ENCODE peak calls at places on chromosomes 12 and 14, in seven cellular contexts. T is pons; V is SW480; P is iPS DF 6.9; C is stimulated activated CD8-positive, alpha-beta memory T cell treated with anti-CD3 and anti-CD28 coated beads, Interleukin-15, amount 100 ng/mL, for 48 hours; A is left cardiac atrium; F is stimulated activated CD4-positive, alpha-beta T cell treated with anti-CD3 and anti-CD28 coated beads, Interleukin-2, amount 100 ng/mL, for 48 hours. W is an unnamed sample.

GRCh38 chr12:23049180-23049579 is 424.2 kb downstream of the ETNK1 start:
- DNase-seq in T (no peak), V (peak), P (no peak), C (no peak), A (no peak), F (no peak), W (no peak)

GRCh38 chr14:101810897-101811620 is 49.5 kb downstream of the PPP2R5C start:
- DNase-seq in T (no peak), V (peak), P (no peak), C (no peak), A (no peak), F (no peak), W (no peak)

GRCh38 chr14:97517566-97518234 is 720.5 kb downstream of the VRK1 start:
- DNase-seq in T (no peak), V (peak), P (no peak), C (no peak), A (no peak), F (no peak), W (no peak)

GRCh38 chr14:26276757-26277156 is 321.1 kb downstream of the NOVA1 start:
- DNase-seq in T (peak), V (peak), P (peak), C (no peak), A (no peak), F (no peak), W (peak)

GRCh38 chr12:113246478-113247122 is 25.3 kb downstream of the TPCN1 start:
- DNase-seq in T (no peak), V (no peak), P (no peak), C (no peak), A (no peak), F (no peak), W (no peak)

GRCh38 chr12:14937014-14937413 is 1.3 kb downstream of the ERP27 start:
- DNase-seq in T (no peak), V (no peak), P (no peak), C (no peak), A (no peak), F (no peak), W (no peak)

GRCh38 chr12:121240484-121241202 is 30.7 kb downstream of the P2RX4 start:
- DNase-seq in T (peak), V (no peak), P (no peak), C (peak), A (peak), F (peak), W (no peak)

GRCh38 chr12:19074700-19075099 is 54.8 kb upstream of the PLEKHA5 start:
- DNase-seq in T (no peak), V (no peak), P (no peak), C (no peak), A (no peak), F (no peak), W (no peak)

GRCh38 chr14:35965425-35965824 is 139.3 kb downstream of the BRMS1L start:
- DNase-seq in T (peak), V (no peak), P (no peak), C (no peak), A (no peak), F (no peak), W (no peak)

GRCh38 chr12:95385646-95386045 is 88.3 kb upstream of the METAP2 start:
- DNase-seq in T (peak), V (no peak), P (no peak), C (no peak), A (no peak), F (no peak), W (no peak)

W was measured in HAP-1.